ENCODE peak calls at places on chromosomes 2 and 18, in four cellular contexts. One of them, this sample, is unnamed.
A peak's percentile ranks its signal among the peaks of the same experiment; 100 is the strongest.

GRCh38 chr2:42095923-42096408 is 48.1 kb downstream of the PKDCC start:
- DNase-seq in CD8-positive, alpha-beta memory T cell: peak; percentile 70
- DNase-seq in Peyer's patch: peak; percentile 85
- DNase-seq in right atrium auricular region: peak; percentile 84
- DNase-seq in this sample: peak; percentile 53

GRCh38 chr2:102268529-102269524 is 42.5 kb upstream of the IL1RL1 start:
- DNase-seq in right atrium auricular region: no peak
- DNase-seq in CD8-positive, alpha-beta memory T cell: no peak
- DNase-seq in Peyer's patch: no peak
- DNase-seq in this sample: no peak

GRCh38 chr2:236718207-236718992 is 148.8 kb downstream of the ACKR3 start:
- DNase-seq in right atrium auricular region: no peak
- DNase-seq in CD8-positive, alpha-beta memory T cell: no peak
- DNase-seq in Peyer's patch: no peak
- DNase-seq in this sample: no peak

GRCh38 chr2:131966256-131966655 is 195.5 kb downstream of the ANKRD30BL start:
- DNase-seq in right atrium auricular region: no peak
- DNase-seq in Peyer's patch: no peak
- DNase-seq in CD8-positive, alpha-beta memory T cell: no peak
- DNase-seq in this sample: no peak

GRCh38 chr2:148521181-148521580 is 123.4 kb upstream of the EPC2 start:
- DNase-seq in Peyer's patch: no peak
- DNase-seq in CD8-positive, alpha-beta memory T cell: no peak
- DNase-seq in right atrium auricular region: no peak
- DNase-seq in this sample: no peak

GRCh38 chr18:70047931-70048603 is 100.4 kb upstream of the CD226 start:
- DNase-seq in right atrium auricular region: no peak
- DNase-seq in CD8-positive, alpha-beta memory T cell: no peak
- DNase-seq in Peyer's patch: no peak
- DNase-seq in this sample: no peak

GRCh38 chr2:222024934-222025890 is 273.6 kb downstream of the PAX3 start:
- DNase-seq in right atrium auricular region: no peak
- DNase-seq in Peyer's patch: no peak
- DNase-seq in CD8-positive, alpha-beta memory T cell: no peak
- DNase-seq in this sample: no peak

GRCh38 chr2:234495076-234495800 is 1.6 kb downstream of the ARL4C start:
- DNase-seq in right atrium auricular region: no peak
- DNase-seq in Peyer's patch: no peak
- DNase-seq in CD8-positive, alpha-beta memory T cell: peak; percentile 43
- DNase-seq in this sample: no peak

GRCh38 chr2:182625814-182626213 is 90.2 kb upstream of the DNAJC10 start:
- DNase-seq in right atrium auricular region: no peak
- DNase-seq in CD8-positive, alpha-beta memory T cell: no peak
- DNase-seq in Peyer's patch: no peak
- DNase-seq in this sample: no peak

GRCh38 chr2:204340511-204340910 is 204.8 kb upstream of the PARD3B start:
- DNase-seq in Peyer's patch: no peak
- DNase-seq in CD8-positive, alpha-beta memory T cell: no peak
- DNase-seq in right atrium auricular region: no peak
- DNase-seq in this sample: no peak

GRCh38 chr2:237670641-237671040 is 43.3 kb downstream of the LRRFIP1 start:
- DNase-seq in Peyer's patch: no peak
- DNase-seq in right atrium auricular region: no peak
- DNase-seq in CD8-positive, alpha-beta memory T cell: no peak
- DNase-seq in this sample: no peak

GRCh38 chr2:73830871-73831401 is 2.2 kb downstream of the STAMBP start:
- DNase-seq in CD8-positive, alpha-beta memory T cell: no peak
- DNase-seq in Peyer's patch: no peak
- DNase-seq in right atrium auricular region: no peak
- DNase-seq in this sample: no peak

GRCh38 chr2:17104454-17104853 is 413.8 kb downstream of the RAD51AP2 start:
- DNase-seq in Peyer's patch: no peak
- DNase-seq in right atrium auricular region: no peak
- DNase-seq in CD8-positive, alpha-beta memory T cell: no peak
- DNase-seq in this sample: no peak

GRCh38 chr2:8298783-8299182 is 383.1 kb upstream of the ID2 start:
- DNase-seq in right atrium auricular region: peak; percentile 66
- DNase-seq in CD8-positive, alpha-beta memory T cell: no peak
- DNase-seq in Peyer's patch: peak; percentile 20
- DNase-seq in this sample: no peak

GRCh38 chr2:70241338-70241737 is 7.1 kb downstream of the TIA1 start:
- DNase-seq in CD8-positive, alpha-beta memory T cell: no peak
- DNase-seq in right atrium auricular region: no peak
- DNase-seq in Peyer's patch: no peak
- DNase-seq in this sample: no peak

GRCh38 chr2:112047537-112048235 is 7.4 kb upstream of the TMEM87B start:
- DNase-seq in CD8-positive, alpha-beta memory T cell: no peak
- DNase-seq in right atrium auricular region: no peak
- DNase-seq in Peyer's patch: no peak
- DNase-seq in this sample: no peak

GRCh38 chr18:70418551-70419311 is 129.9 kb downstream of the SOCS6 start:
- DNase-seq in CD8-positive, alpha-beta memory T cell: no peak
- DNase-seq in Peyer's patch: no peak
- DNase-seq in right atrium auricular region: no peak
- DNase-seq in this sample: no peak

GRCh38 chr2:231716641-231717280 is 8.4 kb downstream of the PTMA start:
- DNase-seq in Peyer's patch: no peak
- DNase-seq in CD8-positive, alpha-beta memory T cell: no peak
- DNase-seq in right atrium auricular region: no peak
- DNase-seq in this sample: no peak

GRCh38 chr2:136118819-136119716 is 1.1 kb upstream of the CXCR4 start:
- DNase-seq in CD8-positive, alpha-beta memory T cell: peak; percentile 91
- DNase-seq in Peyer's patch: peak; percentile 96
- DNase-seq in right atrium auricular region: no peak
- DNase-seq in this sample: peak; percentile 87

GRCh38 chr2:75564713-75565369 is 4.1 kb upstream of the EVA1A start:
- DNase-seq in Peyer's patch: no peak
- DNase-seq in CD8-positive, alpha-beta memory T cell: no peak
- DNase-seq in right atrium auricular region: no peak
- DNase-seq in this sample: no peak

GRCh38 chr2:220572385-220572784 is 945.0 kb downstream of the SLC4A3 start:
- DNase-seq in Peyer's patch: no peak
- DNase-seq in CD8-positive, alpha-beta memory T cell: no peak
- DNase-seq in right atrium auricular region: no peak
- DNase-seq in this sample: no peak

GRCh38 chr18:62331581-62332436 is 6.7 kb downstream of the TNFRSF11A start:
- DNase-seq in CD8-positive, alpha-beta memory T cell: no peak
- DNase-seq in Peyer's patch: no peak
- DNase-seq in right atrium auricular region: no peak
- DNase-seq in this sample: no peak

GRCh38 chr2:211534655-211535054 is 978.3 kb downstream of the CPS1 start:
- DNase-seq in right atrium auricular region: no peak
- DNase-seq in Peyer's patch: no peak
- DNase-seq in CD8-positive, alpha-beta memory T cell: no peak
- DNase-seq in this sample: no peak

GRCh38 chr2:179104736-179105135 is 54.8 kb upstream of the CCDC141 start:
- DNase-seq in right atrium auricular region: no peak
- DNase-seq in Peyer's patch: no peak
- DNase-seq in CD8-positive, alpha-beta memory T cell: no peak
- DNase-seq in this sample: no peak

GRCh38 chr2:8544168-8544785 is 137.6 kb upstream of the ID2 start:
- DNase-seq in Peyer's patch: no peak
- DNase-seq in right atrium auricular region: no peak
- DNase-seq in CD8-positive, alpha-beta memory T cell: no peak
- DNase-seq in this sample: no peak

GRCh38 chr2:203605302-203605701 is 70.2 kb upstream of the RAPH1 start:
- DNase-seq in right atrium auricular region: no peak
- DNase-seq in Peyer's patch: no peak
- DNase-seq in CD8-positive, alpha-beta memory T cell: no peak
- DNase-seq in this sample: no peak

This sample was measured in effector memory CD4-positive, alpha-beta T cell.